ENCODE peak calls at places on chromosomes 3 and 15, in five cellular contexts. T is NCI-H1105 treated with DMSO at 0.1 percent for 48 hours; S is ascending aorta; Y is stimulated activated CD8-positive, alpha-beta memory T cell treated with anti-CD3 and anti-CD28 coated beads, Interleukin-15, amount 100 ng/mL, for 1 hour; U is skeletal muscle cell. A is an unnamed sample.

GRCh38 chr3:15495461-15496340 is 25.8 kb downstream of the COLQ start:
- DNase-seq in T (no peak), S (no peak), Y (no peak), U (no peak), A (no peak)

GRCh38 chr3:16511561-16512434 is 1.7 kb downstream of the RFTN1 start:
- DNase-seq in T (no peak), S (peak), Y (peak), U (peak), A (no peak)

GRCh38 chr3:3902156-3902555 is 102.9 kb downstream of the LRRN1 start:
- DNase-seq in T (no peak), S (no peak), Y (no peak), U (no peak), A (no peak)

GRCh38 chr3:194271459-194272035 is 79.6 kb downstream of the CPN2 start:
- DNase-seq in T (no peak), S (no peak), Y (no peak), U (no peak), A (no peak)

GRCh38 chr3:168860592-168860991 is 764.9 kb upstream of the GOLIM4 start:
- DNase-seq in T (no peak), S (no peak), Y (no peak), U (no peak), A (no peak)

GRCh38 chr3:120596853-120597223 is 702 bp downstream of the NDUFB4 start:
- DNase-seq in T (no peak), S (no peak), Y (no peak), U (no peak), A (no peak)

GRCh38 chr3:15427182-15427880 is at the start of the genes EAF1 and METTL6:
- DNase-seq in T (peak), S (peak), Y (peak), U (no peak), A (peak)

GRCh38 chr3:126380011-126380768 is 14.5 kb upstream of the CFAP100 start:
- DNase-seq in T (no peak), S (peak), Y (no peak), U (no peak), A (no peak)

GRCh38 chr3:43006825-43007224 is 27.7 kb downstream of the GASK1A start:
- DNase-seq in T (no peak), S (no peak), Y (no peak), U (no peak), A (no peak)

GRCh38 chr3:172626241-172626640 is 84.6 kb downstream of the NCEH1 start:
- DNase-seq in T (no peak), S (no peak), Y (no peak), U (no peak), A (no peak)

GRCh38 chr15:39296955-39297354 is 283.9 kb upstream of the THBS1 start:
- DNase-seq in T (no peak), S (no peak), Y (no peak), U (no peak), A (no peak)

GRCh38 chr15:55289011-55289572 is 521 bp downstream of the RAB27A start:
- DNase-seq in T (no peak), S (peak), Y (no peak), U (no peak), A (no peak)

A was measured in caudate nucleus.